ENCODE peak calls at places on chromosomes 2 and 18, in six cellular contexts. P is hippocampal formation; A is mucosa of gallbladder; N is T1000; B is activated CD4-positive, alpha-beta T cell treated with anti-CD3 and anti-CD28 coated beads, Interleukin-2, amount 50 U/mL, for 1 hour; T is GM03348. Y is an unnamed sample.

GRCh38 chr18:56559044-56559443 is 79.3 kb downstream of the TXNL1 start:
- DNase-seq in A (no peak), N (no peak), B (no peak), T (no peak), P (no peak), Y (no peak)

GRCh38 chr2:220703279-220703678 is 868.8 kb downstream of the EPHA4 start:
- DNase-seq in T (peak), A (no peak), N (no peak), B (no peak), P (no peak), Y (no peak)

GRCh38 chr2:98608118-98608961 is at the start of the genes COA5 and UNC50:
- DNase-seq in A (peak), P (peak), T (peak), B (peak), N (peak), Y (peak)

GRCh38 chr18:48904086-48904485 is 46.7 kb downstream of the SMAD7 start:
- DNase-seq in A (no peak), P (no peak), B (no peak), N (no peak), T (no peak), Y (no peak)

GRCh38 chr2:44392338-44392943 is 30.7 kb downstream of the CAMKMT start:
- DNase-seq in B (peak), N (peak), T (peak), P (no peak), A (peak), Y (peak)

GRCh38 chr2:147327636-147328035 is 517.2 kb upstream of the ACVR2A start:
- DNase-seq in A (no peak), P (no peak), B (no peak), T (peak), N (no peak), Y (no peak)

GRCh38 chr2:128420776-128421175 is 102.1 kb upstream of the HS6ST1 start:
- DNase-seq in A (no peak), B (no peak), T (no peak), P (no peak), N (no peak), Y (no peak)

GRCh38 chr2:230794472-230794871 is 70.3 kb upstream of the ITM2C start:
- DNase-seq in A (peak), P (no peak), T (no peak), N (no peak), B (no peak), Y (no peak)

GRCh38 chr2:240784629-240785423 is 35.2 kb downstream of the KIF1A start:
- DNase-seq in T (no peak), B (no peak), N (no peak), A (no peak), P (no peak), Y (no peak)

GRCh38 chr2:129377078-129377469 is 602.4 kb upstream of the RAB6C start:
- DNase-seq in P (no peak), A (no peak), N (no peak), T (no peak), B (no peak), Y (no peak)

GRCh38 chr2:24874025-24874424 is 46.0 kb downstream of the ADCY3 start:
- DNase-seq in B (no peak), A (no peak), P (no peak), N (no peak), T (no peak), Y (no peak)

GRCh38 chr2:2862386-2862785 is 515.2 kb downstream of the EIPR1 start:
- DNase-seq in A (no peak), T (no peak), P (no peak), B (no peak), N (no peak), Y (no peak)

GRCh38 chr2:16717477-16717876 is 51.8 kb upstream of the CYRIA start:
- DNase-seq in B (no peak), T (no peak), A (no peak), N (no peak), P (no peak), Y (no peak)

GRCh38 chr18:35695803-35696202 is 114.3 kb downstream of the GALNT1 start:
- DNase-seq in P (peak), T (no peak), N (no peak), A (no peak), B (no peak), Y (peak)

GRCh38 chr2:82342351-82342750 is 2037.8 kb upstream of the LRRTM1 start:
- DNase-seq in A (no peak), P (no peak), B (no peak), N (no peak), T (no peak), Y (no peak)

GRCh38 chr2:74778381-74779371 is 55.3 kb upstream of the HK2 start:
- DNase-seq in P (no peak), A (no peak), B (no peak), T (peak), N (peak), Y (no peak)

GRCh38 chr2:18299423-18300212 is 260.8 kb downstream of the RDH14 start:
- DNase-seq in T (peak), A (peak), B (no peak), N (peak), P (no peak), Y (no peak)

GRCh38 chr2:16218651-16219050 is 278.3 kb downstream of the MYCN start:
- DNase-seq in B (no peak), P (peak), N (no peak), T (no peak), A (no peak), Y (peak)

GRCh38 chr18:63697261-63697660 is 5.5 kb upstream of the SERPINB11 start:
- DNase-seq in A (no peak), P (no peak), T (peak), B (no peak), N (no peak), Y (no peak)

GRCh38 chr2:194706179-194706578 is 950.8 kb upstream of the SLC39A10 start:
- DNase-seq in B (no peak), N (no peak), T (no peak), P (no peak), A (no peak), Y (no peak)

GRCh38 chr2:96329416-96329815 is 4.3 kb downstream of the ITPRIPL1 start:
- DNase-seq in B (no peak), N (no peak), A (no peak), P (no peak), T (no peak), Y (no peak)

GRCh38 chr2:216857131-216857550 is 2.7 kb downstream of the TNP1 start:
- DNase-seq in P (no peak), N (no peak), A (no peak), B (no peak), T (peak), Y (no peak)

GRCh38 chr18:5556317-5556974 is 12.6 kb upstream of the EPB41L3 start:
- DNase-seq in P (no peak), N (no peak), T (peak), A (no peak), B (no peak), Y (no peak)

GRCh38 chr2:180781276-180781675 is 199.1 kb upstream of the UBE2E3 start:
- DNase-seq in B (no peak), T (no peak), N (no peak), P (no peak), A (no peak), Y (no peak)

GRCh38 chr2:181123798-181124217 is 143.4 kb downstream of the UBE2E3 start:
- DNase-seq in P (no peak), T (no peak), A (no peak), N (no peak), B (peak), Y (no peak)

GRCh38 chr2:207914716-207915115 is 110.6 kb downstream of the PLEKHM3 start:
- DNase-seq in A (peak), B (no peak), T (no peak), N (no peak), P (no peak), Y (no peak)

GRCh38 chr18:269480-270090 is 1.7 kb upstream of the THOC1 start:
- DNase-seq in B (no peak), N (no peak), P (no peak), A (no peak), T (no peak), Y (no peak)

GRCh38 chr2:219119422-219120043 is 41.1 kb downstream of the NHEJ1 start:
- DNase-seq in N (no peak), P (peak), A (peak), B (peak), T (peak), Y (peak)

GRCh38 chr2:222076978-222077690 is 221.7 kb downstream of the PAX3 start:
- DNase-seq in P (no peak), N (no peak), A (no peak), T (no peak), B (no peak), Y (no peak)

GRCh38 chr2:12352891-12353290 is 363.8 kb upstream of the TRIB2 start:
- DNase-seq in A (no peak), T (no peak), P (no peak), N (no peak), B (no peak), Y (no peak)

GRCh38 chr18:36752929-36753865 is 75.6 kb downstream of the TPGS2 start:
- DNase-seq in A (no peak), B (no peak), T (no peak), N (no peak), P (no peak), Y (no peak)

GRCh38 chr2:122635649-122636496 is 880.4 kb downstream of the TSN start:
- DNase-seq in T (peak), A (no peak), P (no peak), N (no peak), B (no peak), Y (no peak)

GRCh38 chr2:20829861-20830260 is 7.0 kb upstream of the LDAH start:
- DNase-seq in P (no peak), N (no peak), A (no peak), T (no peak), B (no peak), Y (no peak)

GRCh38 chr2:142100967-142101366 is 29.8 kb downstream of the LRP1B start:
- DNase-seq in B (no peak), P (no peak), A (no peak), T (no peak), N (no peak), Y (no peak)

GRCh38 chr2:175126661-175127060 is 41.3 kb downstream of the ATF2 start:
- DNase-seq in B (no peak), P (no peak), T (no peak), N (no peak), A (no peak), Y (no peak)

GRCh38 chr18:57942090-57942489 is 101.9 kb upstream of the NEDD4L start:
- DNase-seq in T (no peak), A (no peak), N (no peak), P (no peak), B (no peak), Y (no peak)

GRCh38 chr18:35939166-35939565 is 33.3 kb upstream of the RMP24 start:
- DNase-seq in T (no peak), A (no peak), B (no peak), P (no peak), N (no peak), Y (peak)

Y was measured in globus pallidus.